ENCODE peak calls at places on chromosomes 4 and X, in five cellular contexts. C, M, J, R and I are unnamed samples. For H3K36me3, the result is how much of the 10 kb centered on the place peaks cover.

GRCh38 chr4:173274744-173275143 is 59.4 kb downstream of the HMGB2 start:
- DNase-seq in R (no peak), J (no peak), C (no peak), M (no peak), I (no peak)

GRCh38 chrX:122582280-122582679 is 601.8 kb upstream of the GRIA3 start:
- DNase-seq in M (no peak), R (no peak), C (no peak), J (no peak), I (no peak)

GRCh38 chrX:42714981-42715688 is 62.8 kb downstream of the PPP1R2C start:
- DNase-seq in R (peak), C (no peak), J (no peak), M (no peak), I (no peak)

GRCh38 chr4:139892973-139893736 is 227.5 kb downstream of the MGST2 start:
- DNase-seq in R (no peak), C (no peak), J (no peak), M (no peak), I (no peak)

GRCh38 chrX:137354851-137355250 is 211.1 kb upstream of the ZIC3 start:
- DNase-seq in J (no peak), C (no peak), M (no peak), R (no peak), I (no peak)

GRCh38 chrX:49177338-49177833 is 5.7 kb downstream of the PLP2 start:
- DNase-seq in J (no peak), M (no peak), C (no peak), R (no peak), I (no peak)

GRCh38 chr4:186227221-186227620 is at the start of gene KLKB1:
- DNase-seq in R (peak), M (peak), J (no peak), C (no peak), I (no peak)

GRCh38 chr4:158170691-158171455 is 2.0 kb downstream of the GASK1B start:
- DNase-seq in C (no peak), M (no peak), J (no peak), R (peak), I (peak)

GRCh38 chrX:16661495-16661894 is 11.5 kb downstream of the S100G start:
- DNase-seq in M (no peak), J (no peak), R (no peak), C (no peak), I (no peak)

GRCh38 chrX:17831255-17831654 is 29.8 kb downstream of the RAI2 start:
- DNase-seq in M (no peak), J (no peak), R (no peak), C (no peak), I (no peak)

GRCh38 chrX:55777596-55777995 is 60.0 kb downstream of the RRAGB start:
- DNase-seq in J (no peak), C (no peak), R (no peak), M (no peak), I (no peak)

GRCh38 chr4:111933703-111934102 is 211.6 kb upstream of the FAM241A start:
- DNase-seq in R (no peak), C (no peak), M (no peak), J (no peak), I (no peak)

GRCh38 chr4:183443609-183444148 is 757 bp upstream of the CDKN2AIP start:
- DNase-seq in J (no peak), R (peak), M (peak), C (peak), I (no peak)

GRCh38 chr4:3417448-3417847 is 24.3 kb upstream of the HGFAC start:
- DNase-seq in J (no peak), C (no peak), M (no peak), R (no peak), I (no peak)

GRCh38 chr4:26458104-26458503 is 32.2 kb downstream of the CCKAR start:
- DNase-seq in M (peak), R (no peak), J (no peak), C (no peak), I (no peak)

GRCh38 chr4:25346913-25347312 is 30.1 kb upstream of the ANAPC4 start:
- DNase-seq in R (no peak), M (no peak), C (no peak), J (no peak), I (no peak)

GRCh38 chr4:47930971-47931804 is 16.8 kb upstream of the NFXL1 start:
- DNase-seq in J (no peak), M (peak), R (no peak), C (no peak), I (no peak)

GRCh38 chr4:24419147-24420034 is 165.0 kb downstream of the DHX15 start:
- DNase-seq in J (no peak), R (peak), C (no peak), M (peak), I (no peak)

GRCh38 chr4:159434496-159435241 is 331.8 kb downstream of the RAPGEF2 start:
- DNase-seq in M (no peak), R (no peak), C (no peak), J (no peak), I (no peak)

GRCh38 chrX:153478746-153479145 is 8.4 kb upstream of the HAUS7 start:
- DNase-seq in M (no peak), R (no peak), J (no peak), C (no peak), I (no peak)

GRCh38 chrX:153485396-153486080 is 9.2 kb upstream of the BGN start:
- DNase-seq in R (no peak), J (no peak), M (no peak), C (no peak), I (no peak)

GRCh38 chrX:153486163-153486562 is 8.6 kb upstream of the BGN start:
- DNase-seq in J (no peak), R (no peak), C (no peak), M (no peak), I (no peak)

GRCh38 chrX:153481043-153481442 is 10.7 kb upstream of the HAUS7 start:
- DNase-seq in M (no peak), C (no peak), J (no peak), R (no peak), I (no peak)

GRCh38 chrX:153482376-153483015 is 12.1 kb upstream of the HAUS7 start:
- DNase-seq in R (no peak), C (no peak), J (no peak), M (no peak), I (no peak)
- TF ChIP-seq CTCF in R (no peak), C (no peak), J (no peak), M (no peak), I (no peak)

DNA sequence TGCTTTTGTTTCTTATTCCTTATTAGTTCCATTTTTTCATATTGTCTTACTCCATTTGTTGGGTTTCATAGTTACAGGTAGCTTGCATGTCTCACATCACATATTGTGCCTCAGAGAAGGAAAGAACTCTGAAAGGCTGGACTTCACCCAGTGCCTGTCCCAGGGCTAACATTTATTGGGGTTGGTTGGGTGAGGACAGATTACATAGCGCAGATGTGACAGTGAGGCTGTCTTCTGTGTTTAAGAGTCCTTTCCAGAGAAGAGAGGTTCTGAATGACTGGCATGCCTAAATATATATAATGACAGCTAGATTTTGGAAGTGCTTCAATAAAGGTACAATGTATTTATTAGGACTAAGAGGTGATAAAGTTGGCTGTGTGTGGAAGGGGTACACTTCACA is 2.7 kb downstream of the ZNF330 start:
- DNase-seq in J (no peak), R (no peak), C (no peak), M (no peak), I (no peak)
- H3K36me3 ChIP-seq in J (under half), R (under half), C (under half), M (under half), I (under half)

GRCh38 chr4:134773497-134774000 is 572.0 kb upstream of the PABPC4L start:
- DNase-seq in R (no peak), C (no peak), M (no peak), J (no peak), I (no peak)

GRCh38 chr4:134780244-134780643 is 578.7 kb upstream of the PABPC4L start:
- DNase-seq in R (no peak), C (no peak), J (no peak), M (no peak), I (no peak)

GRCh38 chr4:134777626-134778025 is 576.0 kb upstream of the PABPC4L start:
- DNase-seq in M (no peak), J (no peak), C (no peak), R (no peak), I (no peak)
- TF ChIP-seq CTCF in M (no peak), J (no peak), C (no peak), R (no peak), I (no peak)

GRCh38 chr4:1216869-1217294 is 32.0 kb downstream of the CTBP1 start:
- DNase-seq in M (no peak), J (no peak), C (no peak), R (no peak), I (peak)

GRCh38 chr4:1217366-1217765 is 31.6 kb downstream of the CTBP1 start:
- DNase-seq in C (no peak), J (no peak), R (no peak), M (no peak), I (no peak)

GRCh38 chr4:1215347-1216075 is 33.4 kb downstream of the CTBP1 start:
- DNase-seq in R (no peak), M (no peak), C (no peak), J (no peak), I (peak)

GRCh38 chr4:1214101-1215095 is 34.5 kb downstream of the CTBP1 start:
- DNase-seq in M (no peak), J (no peak), C (no peak), R (no peak), I (no peak)

GRCh38 chr4:1216076-1216614 is 32.8 kb downstream of the CTBP1 start:
- DNase-seq in M (no peak), C (no peak), J (no peak), R (no peak), I (no peak)
- H3K36me3 ChIP-seq in M (half or more), C (under half), J (half or more), R (under half), I (under half)

GRCh38 chrX:22666441-22666840 is 333.3 kb upstream of the DDX53 start:
- DNase-seq in C (no peak), J (no peak), M (peak), R (no peak), I (no peak)
- TF ChIP-seq CTCF in C (no peak), J (no peak), M (peak), R (no peak), I (peak)

GRCh38 chrX:47181301-47181700 is 12.3 kb upstream of the UBA1 start:
- DNase-seq in R (no peak), J (no peak), C (no peak), M (no peak), I (no peak)

GRCh38 chrX:47179221-47179927 is 14.3 kb upstream of the UBA1 start:
- DNase-seq in R (no peak), M (no peak), C (no peak), J (no peak), I (no peak)

GRCh38 chrX:47179928-47180255 is 13.7 kb upstream of the UBA1 start:
- DNase-seq in C (no peak), J (no peak), R (no peak), M (no peak), I (no peak)

GRCh38 chrX:47182106-47182700 is 11.4 kb upstream of the UBA1 start:
- DNase-seq in C (no peak), R (no peak), J (no peak), M (no peak), I (no peak)

DNA sequence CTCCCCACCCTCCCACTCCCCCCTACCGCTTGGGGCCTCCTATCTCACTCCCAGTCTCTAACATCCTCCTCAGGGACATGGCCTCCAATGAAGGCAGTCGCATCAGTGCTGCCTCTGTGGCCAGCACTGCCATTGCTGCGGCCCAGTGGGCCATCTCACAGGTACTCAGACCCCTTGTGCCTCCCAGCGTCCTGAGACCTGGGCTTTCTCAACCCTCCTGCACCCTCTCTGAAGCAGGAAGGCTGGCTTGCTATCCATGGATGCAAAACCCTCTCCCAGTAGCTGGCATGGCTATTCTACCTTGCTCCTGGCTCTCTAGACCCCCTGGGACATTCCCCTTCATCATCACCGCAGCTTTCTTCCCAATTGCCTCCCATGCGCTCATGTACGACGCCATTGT is 13.3 kb upstream of the UBA1 start:
- DNase-seq in R (no peak), M (no peak), C (no peak), J (no peak), I (no peak)
- H3K36me3 ChIP-seq in R (under half), M (under half), C (under half), J (under half), I (under half)

DNA sequence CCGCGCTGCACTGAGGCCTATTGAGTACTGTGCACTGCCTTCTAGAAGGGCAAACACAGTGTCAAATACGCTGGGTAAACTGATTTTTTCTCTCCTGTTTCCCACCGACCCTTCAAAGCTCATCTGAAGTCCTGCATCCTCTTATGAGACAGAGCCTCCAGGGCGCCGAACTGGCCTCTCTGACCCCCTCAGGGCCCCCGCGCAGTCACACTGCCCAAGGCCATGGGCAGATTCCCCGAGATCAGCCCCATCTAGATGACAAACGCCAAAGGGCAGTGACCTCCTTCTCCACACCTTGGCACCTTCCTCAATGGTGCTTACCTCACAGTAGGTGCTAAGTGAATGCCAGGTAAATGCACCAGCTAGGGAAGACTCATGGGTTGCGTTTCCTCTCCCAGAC is 34.4 kb downstream of the CHST7 start:
- DNase-seq in M (no peak), C (no peak), J (no peak), R (no peak), I (no peak)
- TF ChIP-seq CTCF in M (no peak), C (no peak), J (no peak), R (no peak), I (no peak)

GRCh38 chr4:85577307-85577706 is 102.4 kb downstream of the ARHGAP24 start:
- DNase-seq in C (no peak), J (no peak), R (no peak), M (no peak), I (no peak)
- H3K36me3 ChIP-seq in C (under half), J (under half), R (under half), M (under half), I (under half)

DNA sequence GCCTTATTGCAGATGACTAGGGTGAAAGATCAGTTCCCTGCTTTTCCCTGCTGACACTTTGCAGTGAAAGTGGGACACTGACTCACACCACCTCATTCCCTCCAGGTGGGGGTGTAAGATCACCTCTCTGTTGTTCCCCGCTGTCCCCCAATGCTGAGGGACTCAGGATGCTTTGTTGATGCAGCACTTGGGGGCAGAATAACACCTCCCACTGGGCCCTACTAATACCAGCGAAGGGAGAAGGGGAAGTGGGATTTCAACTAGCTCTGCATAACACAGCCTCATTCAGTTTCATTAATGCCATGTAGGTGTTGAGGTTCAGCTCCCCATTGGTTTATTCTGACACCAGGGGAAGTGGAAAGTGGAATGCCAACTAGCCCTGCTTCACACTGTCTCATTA is 43.6 kb upstream of the IL1RAPL2 start:
- DNase-seq in J (no peak), M (no peak), C (no peak), R (no peak), I (no peak)
- TF ChIP-seq CTCF in J (no peak), M (no peak), C (no peak), R (no peak), I (no peak)